ENCODE peak calls at places on chromosomes 5 and 9, in five cellular contexts. T is ovary, M is tibial artery, I is psoas muscle, H is esophagus squamous epithelium. X is an unnamed sample. For H3K4me1, the result is how much of the 10 kb centered on the place peaks cover.

GRCh38 chr5:33513786-33514185 is 73.0 kb downstream of the TARS1 start:
- DNase-seq in H (no peak), I (no peak), M (peak), T (no peak), X (no peak)

GRCh38 chr5:133382661-133383579 is 229.4 kb downstream of the FSTL4 start:
- DNase-seq in T (no peak), I (no peak), H (no peak), M (peak), X (no peak)

GRCh38 chr9:127754099-127754760 is 19.1 kb upstream of the TOR2A start:
- DNase-seq in I (no peak), T (no peak), M (no peak), H (no peak), X (no peak)

GRCh38 chr5:116562669-116563068 is 12.0 kb downstream of the SEMA6A start:
- DNase-seq in M (no peak), I (no peak), H (no peak), T (no peak), X (no peak)

GRCh38 chr9:23577611-23578010 is 248.4 kb downstream of the ELAVL2 start:
- DNase-seq in H (no peak), I (no peak), M (no peak), T (no peak), X (no peak)

GRCh38 chr5:6182271-6182815 is 196.0 kb downstream of the MED10 start:
- DNase-seq in T (no peak), H (no peak), M (no peak), I (no peak), X (no peak)

GRCh38 chr5:21823076-21823574 is 1030.0 kb downstream of the CDH12 start:
- DNase-seq in M (no peak), I (no peak), T (no peak), H (no peak), X (no peak)

GRCh38 chr5:21709766-21710165 is 1143.4 kb downstream of the CDH12 start:
- DNase-seq in I (no peak), H (no peak), M (no peak), T (no peak), X (no peak)

GRCh38 chr9:90867101-90867500 is 65.5 kb downstream of the SYK start:
- DNase-seq in I (no peak), T (no peak), H (no peak), M (no peak), X (no peak)

GRCh38 chr5:52015760-52016159 is 632.5 kb downstream of the ISL1 start:
- DNase-seq in I (no peak), M (no peak), T (peak), H (no peak), X (no peak)

GRCh38 chr5:113036826-113037225 is 60.2 kb downstream of the DCP2 start:
- DNase-seq in H (no peak), M (no peak), I (no peak), T (no peak), X (no peak)

GRCh38 chr5:61809651-61810050 is 477.6 kb downstream of the ZSWIM6 start:
- DNase-seq in T (no peak), M (no peak), H (no peak), I (no peak), X (no peak)

GRCh38 chr5:141186897-141187512 is at the start of gene PCDHB9:
- DNase-seq in T (no peak), I (no peak), M (no peak), H (no peak), X (no peak)

GRCh38 chr9:101311759-101312420 is 72.9 kb downstream of the BAAT start:
- DNase-seq in T (no peak), M (no peak), I (no peak), H (no peak), X (no peak)

GRCh38 chr5:84218546-84218945 is 166.1 kb downstream of the EDIL3 start:
- DNase-seq in I (no peak), M (no peak), T (no peak), H (no peak), X (peak)

GRCh38 chr5:116423091-116423490 is 151.5 kb downstream of the SEMA6A start:
- DNase-seq in H (no peak), M (no peak), T (no peak), I (no peak), X (no peak)

GRCh38 chr9:128057724-128058409 is 9.3 kb downstream of the NAIF1 start:
- DNase-seq in I (no peak), H (no peak), T (no peak), M (no peak), X (no peak)

GRCh38 chr5:39148983-39149534 is 70.3 kb downstream of the FYB1 start:
- DNase-seq in M (no peak), T (no peak), H (no peak), I (no peak), X (no peak)

GRCh38 chr9:133731876-133732321 is 6.3 kb downstream of the SARDH start:
- DNase-seq in M (no peak), T (no peak), I (no peak), H (no peak), X (no peak)

GRCh38 chr5:131939690-131940345 is 5.6 kb downstream of the MEIKIN start:
- DNase-seq in I (no peak), M (no peak), H (no peak), T (no peak), X (no peak)

GRCh38 chr9:76369583-76369982 is 24.6 kb downstream of the RFK start:
- DNase-seq in M (no peak), I (no peak), H (no peak), T (peak), X (no peak)

GRCh38 chr5:759781-760362 is 24.7 kb downstream of the ZDHHC11B start:
- DNase-seq in M (peak), H (no peak), I (peak), T (no peak), X (peak)

DNA sequence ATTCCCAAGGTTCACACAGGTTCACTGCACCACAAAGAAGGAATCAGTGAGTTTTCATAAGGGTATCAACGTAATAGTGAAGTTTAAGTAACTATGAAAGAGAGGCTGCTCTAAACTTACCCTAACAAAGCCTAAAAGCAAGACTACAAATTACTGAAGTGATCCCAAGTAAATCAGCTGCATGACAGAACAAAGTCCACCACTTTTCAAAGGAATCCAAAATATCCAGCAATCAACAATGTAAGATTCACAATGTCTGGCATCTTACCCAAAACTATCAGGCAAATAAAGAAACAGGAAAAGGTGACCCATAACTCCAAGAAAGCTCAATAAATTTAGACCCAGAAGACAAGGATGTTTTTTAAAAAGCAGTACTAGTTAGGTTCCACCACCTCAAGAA is 70.1 kb downstream of the GNAQ start:
- DNase-seq in M (no peak), T (no peak), H (no peak), I (no peak), X (no peak)
- H3K4me1 ChIP-seq in M (half or more), T (under half), H (half or more), I (under half), X (under half)

GRCh38 chr9:131886839-131887238 is 147.0 kb upstream of the RAPGEF1 start:
- DNase-seq in M (no peak), H (no peak), I (no peak), T (no peak), X (no peak)

GRCh38 chr9:131884222-131884621 is 144.3 kb upstream of the RAPGEF1 start:
- DNase-seq in I (no peak), M (no peak), T (no peak), H (no peak), X (peak)

GRCh38 chr9:131888923-131889322 is 149.0 kb upstream of the RAPGEF1 start:
- DNase-seq in T (no peak), I (no peak), M (peak), H (no peak), X (no peak)

GRCh38 chr9:131887680-131888079 is 147.8 kb upstream of the RAPGEF1 start:
- DNase-seq in H (no peak), T (no peak), M (no peak), I (no peak), X (no peak)

GRCh38 chr9:131885144-131885609 is 145.3 kb upstream of the RAPGEF1 start:
- DNase-seq in M (peak), I (no peak), T (no peak), H (no peak), X (no peak)
- H3K4me1 ChIP-seq in M (under half), I (under half), T (under half), H (under half), X (under half)

DNA sequence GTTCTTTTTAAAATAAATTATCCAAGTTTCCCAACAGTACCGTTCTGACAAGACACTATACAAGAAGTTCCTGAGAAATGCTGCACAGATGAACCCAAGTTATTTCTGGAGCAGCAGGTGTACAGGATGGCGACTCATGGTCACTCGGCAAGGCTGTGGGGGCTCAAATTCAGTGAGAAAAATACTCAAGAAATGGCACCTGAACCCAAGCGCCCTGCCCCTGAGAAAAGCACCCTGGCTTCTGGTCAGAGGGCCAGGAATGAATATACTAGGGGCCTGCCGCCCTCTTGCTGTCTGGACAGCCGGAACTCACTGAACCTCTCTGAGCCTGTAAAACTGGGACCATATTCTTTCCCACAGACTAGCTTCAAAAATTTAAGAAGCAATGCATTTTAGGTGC is 1.6 kb downstream of the RAPGEF1 start:
- DNase-seq in T (no peak), M (no peak), I (no peak), H (no peak), X (no peak)
- H3K4me1 ChIP-seq in T (under half), M (half or more), I (half or more), H (half or more), X (half or more)

GRCh38 chr5:143350341-143350740 is 53.1 kb downstream of the NR3C1 start:
- DNase-seq in T (no peak), H (no peak), M (no peak), I (no peak), X (no peak)
- H3K4me1 ChIP-seq in T (under half), H (half or more), M (half or more), I (half or more), X (half or more)

GRCh38 chr5:148792649-148793048 is 33.8 kb upstream of the ADRB2 start:
- DNase-seq in I (no peak), H (no peak), T (no peak), M (no peak), X (no peak)
- H3K4me1 ChIP-seq in I (under half), H (under half), T (under half), M (under half), X (under half)

GRCh38 chr5:139664727-139665351 is 16.7 kb downstream of the CXXC5 start:
- DNase-seq in I (no peak), H (no peak), T (no peak), M (peak), X (no peak)

GRCh38 chr5:139663207-139663606 is 15.1 kb downstream of the CXXC5 start:
- DNase-seq in M (no peak), H (no peak), T (no peak), I (no peak), X (no peak)

GRCh38 chr5:139664273-139664693 is 16.1 kb downstream of the CXXC5 start:
- DNase-seq in M (peak), H (no peak), I (peak), T (no peak), X (peak)

GRCh38 chr5:139662617-139663016 is 14.5 kb downstream of the CXXC5 start:
- DNase-seq in M (no peak), H (no peak), T (no peak), I (no peak), X (no peak)

GRCh38 chr5:139663752-139664151 is 15.6 kb downstream of the CXXC5 start:
- DNase-seq in H (no peak), M (no peak), T (no peak), I (no peak), X (no peak)
- H3K4me1 ChIP-seq in H (half or more), M (half or more), T (under half), I (half or more), X (half or more)

DNA sequence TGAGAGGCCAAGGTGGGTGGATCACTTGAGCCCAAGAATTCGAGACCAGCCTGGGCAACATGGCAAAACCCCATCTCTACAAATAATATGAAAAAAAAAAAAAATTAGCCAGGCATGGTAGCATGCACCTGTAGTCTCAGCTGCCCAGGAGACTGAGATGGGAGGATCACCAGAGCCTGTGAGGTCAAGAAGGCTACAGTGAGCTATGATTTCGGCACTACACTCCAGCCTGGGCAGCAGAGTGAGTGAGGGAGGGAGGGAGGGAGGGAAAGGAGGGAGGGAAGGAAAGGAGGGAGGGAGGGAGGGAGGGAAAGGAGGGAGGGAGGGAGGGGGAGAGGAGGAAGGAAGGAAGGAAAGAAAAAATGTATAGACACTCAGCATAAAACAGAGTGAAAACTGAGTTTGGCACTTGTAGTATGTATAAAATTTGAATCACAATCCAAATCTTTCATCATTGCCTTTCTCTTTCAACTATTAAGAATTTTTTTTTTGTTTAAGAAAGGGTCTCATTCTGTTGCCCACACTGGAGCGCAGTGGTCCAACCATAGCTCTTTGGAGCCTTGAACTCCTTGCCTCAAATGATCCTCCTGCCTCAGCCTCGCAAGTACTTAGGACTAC is 27.8 kb downstream of the SERINC5 start:
- DNase-seq in M (no peak), I (no peak), H (no peak), T (no peak), X (no peak)
- H3K4me1 ChIP-seq in M (under half), I (under half), H (under half), T (under half), X (under half)

DNA sequence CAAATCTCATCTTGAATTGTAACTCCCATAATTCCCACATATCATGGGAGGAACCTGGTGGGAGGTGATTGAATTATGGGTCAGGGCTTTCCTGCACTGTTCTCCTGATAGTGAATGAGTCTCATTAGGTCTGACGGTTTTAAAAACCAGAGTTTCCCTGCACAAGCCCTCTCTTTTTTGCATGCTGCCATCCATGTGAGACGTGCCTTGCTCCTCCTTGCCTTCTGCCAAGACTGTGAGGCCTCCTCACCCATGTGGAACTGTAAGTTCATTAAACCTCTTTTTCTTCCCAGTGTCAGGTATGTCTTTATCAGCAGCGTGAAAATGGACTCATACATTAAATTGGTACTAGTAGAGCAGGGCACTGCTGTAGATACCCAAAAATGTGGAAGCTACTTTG is 22.4 kb upstream of the KDM4C start:
- DNase-seq in H (no peak), I (no peak), M (no peak), T (no peak), X (no peak)
- H3K4me1 ChIP-seq in H (under half), I (under half), M (under half), T (under half), X (under half)

GRCh38 chr5:78320461-78320860 is 26.0 kb upstream of the AP3B1 start:
- DNase-seq in T (no peak), I (no peak), M (no peak), H (no peak), X (no peak)
- H3K4me1 ChIP-seq in T (under half), I (under half), M (under half), H (under half), X (under half)

GRCh38 chr9:5845147-5845531 is 12.2 kb upstream of the ERMP1 start:
- DNase-seq in I (no peak), T (no peak), M (no peak), H (no peak), X (no peak)

GRCh38 chr9:5846501-5846921 is 13.6 kb upstream of the ERMP1 start:
- DNase-seq in H (no peak), I (no peak), M (no peak), T (no peak), X (no peak)

GRCh38 chr9:5846080-5846479 is 13.2 kb upstream of the ERMP1 start:
- DNase-seq in H (no peak), M (no peak), T (no peak), I (no peak), X (no peak)

GRCh38 chr9:5842926-5843325 is 10.0 kb upstream of the ERMP1 start:
- DNase-seq in H (no peak), I (no peak), T (no peak), M (no peak), X (no peak)

DNA sequence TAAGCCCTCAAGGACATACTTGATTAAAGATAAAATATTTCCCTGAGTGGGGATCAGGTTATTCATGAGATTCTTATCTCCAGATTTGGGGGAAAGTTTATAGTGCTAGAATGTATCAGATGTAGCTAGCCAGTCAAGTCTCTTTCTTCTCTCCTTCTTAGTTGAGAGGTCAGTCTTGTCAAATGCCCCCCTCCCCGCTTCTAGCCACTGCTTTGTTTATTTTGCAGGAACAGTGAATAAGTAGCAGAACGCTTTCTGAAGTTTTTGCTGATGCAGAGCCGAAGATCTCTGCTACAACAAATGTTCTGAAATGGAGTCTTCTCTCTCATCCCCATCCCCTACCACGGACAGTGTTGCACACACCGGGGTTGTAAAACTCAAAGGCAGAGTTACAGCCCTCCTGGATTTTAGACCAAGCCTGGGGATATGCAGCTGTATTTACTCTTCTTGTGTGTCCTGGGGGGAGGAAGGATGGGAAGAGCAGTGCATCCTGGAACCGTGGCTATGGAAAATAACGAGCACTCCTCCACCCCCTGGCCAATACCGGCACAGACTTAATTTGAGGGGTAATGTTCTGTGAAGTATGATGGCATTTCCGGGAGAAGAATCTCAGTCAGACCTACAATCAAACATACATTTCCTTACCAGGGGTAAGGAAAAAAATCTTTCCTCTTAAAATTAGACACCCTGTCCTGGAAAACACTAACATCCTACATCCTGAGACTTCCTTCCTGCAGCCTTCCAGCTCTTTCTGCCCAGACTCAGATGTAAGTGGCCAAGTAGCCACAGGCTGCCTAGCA is 10.7 kb upstream of the ERMP1 start:
- DNase-seq in M (no peak), I (no peak), H (no peak), T (no peak), X (no peak)
- H3K4me1 ChIP-seq in M (under half), I (under half), H (under half), T (under half), X (under half)

X was measured in spleen.